ENCODE peak calls at places on chromosomes 3 and 15, in ten cellular contexts. D, H, F, T, V, U, B, Y, Z and S are unnamed samples.
A peak's percentile ranks its signal among the peaks of the same experiment; 100 is the strongest.

GRCh38 chr15:60464836-60465630 is 13.9 kb downstream of the ICE2 start:
- DNase-seq in D (no peak), H (no peak), F (no peak), T (no peak), V (peak; percentile 5), U (no peak), B (no peak), Y (no peak), Z (no peak), S (no peak)

GRCh38 chr3:39396690-39397089 is 9.8 kb upstream of the RPSA start:
- DNase-seq in D (no peak), H (no peak), F (no peak), T (no peak), V (no peak), U (no peak), B (no peak), Y (no peak), Z (no peak), S (no peak)

GRCh38 chr15:71226536-71227455 is 111.5 kb downstream of the THSD4 start:
- DNase-seq in D (no peak), H (no peak), F (no peak), T (no peak), V (no peak), U (no peak), B (no peak), Y (no peak), Z (no peak), S (no peak)

GRCh38 chr3:153354641-153355040 is 192.6 kb downstream of the RAP2B start:
- DNase-seq in D (no peak), H (no peak), F (no peak), T (no peak), V (no peak), U (no peak), B (no peak), Y (no peak), Z (no peak), S (no peak)

GRCh38 chr3:38690185-38690584 is 40.7 kb upstream of the SCN5A start:
- DNase-seq in D (no peak), H (no peak), F (no peak), T (no peak), V (no peak), U (no peak), B (no peak), Y (no peak), Z (no peak), S (no peak)

GRCh38 chr3:107498646-107499045 is 24.1 kb upstream of the BBX start:
- DNase-seq in D (no peak), H (no peak), F (no peak), T (no peak), V (no peak), U (no peak), B (no peak), Y (no peak), Z (no peak), S (no peak)

GRCh38 chr15:94265009-94265408 is 33.6 kb downstream of the MCTP2 start:
- DNase-seq in D (no peak), H (no peak), F (no peak), T (no peak), V (peak; percentile 40), U (no peak), B (no peak), Y (no peak), Z (peak; percentile 19), S (peak; percentile 26)

GRCh38 chr15:52787549-52788098 is 2.5 kb downstream of the ONECUT1 start:
- DNase-seq in D (no peak), H (no peak), F (no peak), T (no peak), V (no peak), U (no peak), B (no peak), Y (no peak), Z (no peak), S (no peak)

GRCh38 chr3:88005066-88005465 is 53.7 kb downstream of the CGGBP1 start:
- DNase-seq in D (no peak), H (no peak), F (no peak), T (peak; percentile 35), V (no peak), U (no peak), B (peak; percentile 29), Y (no peak), Z (peak; percentile 58), S (no peak)

GRCh38 chr15:34085746-34086145 is 15.9 kb downstream of the EMC7 start:
- DNase-seq in D (no peak), H (no peak), F (no peak), T (no peak), V (no peak), U (no peak), B (no peak), Y (no peak), Z (peak; percentile 55), S (no peak)

GRCh38 chr3:177427096-177427495 is 229.8 kb upstream of the TBL1XR1 start:
- DNase-seq in D (no peak), H (no peak), F (no peak), T (peak; percentile 72), V (no peak), U (peak; percentile 68), B (peak; percentile 94), Y (peak; percentile 79), Z (no peak), S (no peak)

GRCh38 chr3:60708191-60708975 is 542.9 kb downstream of the FHIT start:
- DNase-seq in D (no peak), H (no peak), F (peak; percentile 19), T (no peak), V (no peak), U (no peak), B (no peak), Y (no peak), Z (peak; percentile 84), S (peak; percentile 10)

GRCh38 chr3:128804817-128805166 is 74.6 kb upstream of the ACAD9 start:
- DNase-seq in D (no peak), H (no peak), F (no peak), T (no peak), V (no peak), U (no peak), B (no peak), Y (no peak), Z (no peak), S (no peak)

GRCh38 chr15:69056365-69056764 is 41.9 kb downstream of the NOX5 start:
- DNase-seq in D (no peak), H (no peak), F (no peak), T (no peak), V (peak; percentile 80), U (no peak), B (no peak), Y (no peak), Z (no peak), S (no peak)

GRCh38 chr3:196623350-196623749 is 16.1 kb upstream of the NRROS start:
- DNase-seq in D (no peak), H (no peak), F (no peak), T (no peak), V (no peak), U (no peak), B (no peak), Y (no peak), Z (no peak), S (no peak)

GRCh38 chr3:174016186-174016585 is 618.6 kb downstream of the NLGN1 start:
- DNase-seq in D (no peak), H (no peak), F (no peak), T (no peak), V (peak; percentile 64), U (no peak), B (no peak), Y (no peak), Z (peak; percentile 79), S (peak; percentile 89)

GRCh38 chr15:51401872-51402517 is 60.5 kb downstream of the GLDN start:
- DNase-seq in D (no peak), H (no peak), F (no peak), T (peak; percentile 61), V (no peak), U (no peak), B (peak; percentile 30), Y (peak; percentile 33), Z (peak; percentile 50), S (peak; percentile 16)

GRCh38 chr15:63971904-63972303 is 74.4 kb downstream of the DAPK2 start:
- DNase-seq in D (no peak), H (no peak), F (no peak), T (no peak), V (no peak), U (no peak), B (peak; percentile 26), Y (no peak), Z (no peak), S (no peak)

GRCh38 chr3:42844815-42845214 is 30.9 kb downstream of the CYP8B1 start:
- DNase-seq in D (no peak), H (no peak), F (no peak), T (no peak), V (no peak), U (no peak), B (no peak), Y (no peak), Z (no peak), S (no peak)

GRCh38 chr15:59180946-59181345 is 25.7 kb upstream of the LDHAL6B start:
- DNase-seq in D (no peak), H (no peak), F (no peak), T (no peak), V (no peak), U (no peak), B (no peak), Y (no peak), Z (no peak), S (no peak)

GRCh38 chr3:160193644-160194192 is 31.5 kb upstream of the C3orf80 start:
- DNase-seq in D (no peak), H (no peak), F (no peak), T (no peak), V (no peak), U (no peak), B (no peak), Y (no peak), Z (no peak), S (no peak)

GRCh38 chr3:181628384-181628783 is 83.3 kb upstream of the SOX2 start:
- DNase-seq in D (no peak), H (no peak), F (no peak), T (no peak), V (no peak), U (no peak), B (no peak), Y (no peak), Z (no peak), S (no peak)

GRCh38 chr3:71252466-71252865 is 331.1 kb downstream of the FOXP1 start:
- DNase-seq in D (no peak), H (no peak), F (no peak), T (no peak), V (no peak), U (no peak), B (no peak), Y (no peak), Z (no peak), S (no peak)

GRCh38 chr3:23702198-23702597 is 103.6 kb upstream of the UBE2E1 start:
- DNase-seq in D (no peak), H (no peak), F (no peak), T (no peak), V (no peak), U (no peak), B (no peak), Y (no peak), Z (no peak), S (no peak)

GRCh38 chr3:17941766-17942165 is 199.3 kb upstream of the TBC1D5 start:
- DNase-seq in D (no peak), H (no peak), F (no peak), T (no peak), V (no peak), U (no peak), B (no peak), Y (no peak), Z (no peak), S (no peak)

GRCh38 chr3:3603351-3603750 is 195.9 kb upstream of the LRRN1 start:
- DNase-seq in D (no peak), H (no peak), F (no peak), T (no peak), V (peak; percentile 21), U (no peak), B (no peak), Y (no peak), Z (no peak), S (peak; percentile 44)

GRCh38 chr15:90624278-90624930 is 92.7 kb upstream of the BLM start:
- DNase-seq in D (no peak), H (peak; percentile 75), F (no peak), T (no peak), V (no peak), U (no peak), B (no peak), Y (no peak), Z (no peak), S (no peak)

GRCh38 chr3:176953106-176954080 is 243.9 kb downstream of the TBL1XR1 start:
- DNase-seq in D (no peak), H (peak; percentile 87), F (no peak), T (no peak), V (no peak), U (no peak), B (no peak), Y (no peak), Z (peak; percentile 51), S (no peak)